ENCODE peak calls at places on chromosomes 16 and 17, in seven cellular contexts. Y is cardiac muscle cell, K is MCF 10A, Z is HFFc6, C is heart right ventricle, V is endothelial cell, X is bronchial epithelial cell. P is an unnamed sample.

GRCh38 chr16:85422374-85423185 is 190.5 kb upstream of the GSE1 start:
- DNase-seq in Y (no peak), K (no peak), Z (no peak), C (no peak), V (peak), X (peak), P (peak)

GRCh38 chr16:78396046-78396445 is 296.6 kb downstream of the WWOX start:
- DNase-seq in Y (no peak), K (peak), Z (no peak), C (no peak), V (no peak), X (peak), P (no peak)

GRCh38 chr16:5979905-5980550 is 882.4 kb upstream of the EEF2KMT start:
- DNase-seq in Y (no peak), K (no peak), Z (no peak), C (no peak), V (no peak), X (no peak), P (no peak)

GRCh38 chr17:30173649-30174048 is 57.0 kb downstream of the NSRP1 start:
- DNase-seq in Y (peak), K (no peak), Z (no peak), C (no peak), V (no peak), X (no peak), P (no peak)

GRCh38 chr17:48791128-48792032 is 25.6 kb downstream of the TTLL6 start:
- DNase-seq in Y (peak), K (peak), Z (peak), C (peak), V (peak), X (peak), P (peak)

GRCh38 chr17:43690624-43691316 is 29.0 kb upstream of the MEOX1 start:
- DNase-seq in Y (no peak), K (no peak), Z (no peak), C (no peak), V (no peak), X (no peak), P (no peak)

GRCh38 chr16:84475643-84476240 is 28.7 kb downstream of the MEAK7 start:
- DNase-seq in Y (no peak), K (no peak), Z (no peak), C (no peak), V (no peak), X (no peak), P (no peak)

GRCh38 chr16:87538594-87538993 is 45.8 kb upstream of the ZCCHC14 start:
- DNase-seq in Y (peak), K (no peak), Z (no peak), C (no peak), V (no peak), X (no peak), P (no peak)

GRCh38 chr17:73589096-73589980 is 54.9 kb downstream of the SDK2 start:
- DNase-seq in Y (no peak), K (no peak), Z (no peak), C (no peak), V (no peak), X (peak), P (no peak)

GRCh38 chr17:2266045-2266864 is 37.3 kb downstream of the SMG6 start:
- DNase-seq in Y (no peak), K (no peak), Z (no peak), C (no peak), V (no peak), X (no peak), P (peak)

GRCh38 chr17:64020068-64020766 is at the start of gene ICAM2:
- DNase-seq in Y (no peak), K (no peak), Z (no peak), C (peak), V (no peak), X (no peak), P (no peak)

GRCh38 chr16:74899786-74900185 is 85.1 kb downstream of the WDR59 start:
- DNase-seq in Y (no peak), K (no peak), Z (no peak), C (no peak), V (no peak), X (no peak), P (no peak)

GRCh38 chr17:1797323-1797722 is 32.4 kb downstream of the SMYD4 start:
- DNase-seq in Y (no peak), K (no peak), Z (no peak), C (peak), V (no peak), X (no peak), P (no peak)

GRCh38 chr17:48593126-48593829 is at the start of gene HOXB5:
- DNase-seq in Y (no peak), K (no peak), Z (no peak), C (no peak), V (no peak), X (no peak), P (no peak)

GRCh38 chr17:12918132-12918531 is 99.7 kb downstream of the ELAC2 start:
- DNase-seq in Y (peak), K (peak), Z (peak), C (no peak), V (no peak), X (peak), P (no peak)

GRCh38 chr16:85998178-85998867 is 99.4 kb downstream of the IRF8 start:
- DNase-seq in Y (no peak), K (no peak), Z (no peak), C (no peak), V (no peak), X (no peak), P (no peak)

GRCh38 chr17:81898029-81898866 is 3.8 kb upstream of the NPB start:
- DNase-seq in Y (peak), K (peak), Z (peak), C (no peak), V (no peak), X (peak), P (no peak)

GRCh38 chr17:48335858-48336500 is 94.0 kb downstream of the SKAP1 start:
- DNase-seq in Y (peak), K (peak), Z (peak), C (no peak), V (no peak), X (peak), P (no peak)

GRCh38 chr17:6546069-6546718 is 10.2 kb downstream of the PITPNM3 start:
- DNase-seq in Y (peak), K (peak), Z (peak), C (no peak), V (no peak), X (no peak), P (no peak)

GRCh38 chr17:35088647-35088910 is 25.1 kb upstream of the RFFL start:
- DNase-seq in Y (no peak), K (no peak), Z (no peak), C (no peak), V (no peak), X (peak), P (no peak)

GRCh38 chr17:7014995-7015586 is 2.7 kb downstream of the RNASEK start:
- DNase-seq in Y (peak), K (no peak), Z (peak), C (no peak), V (no peak), X (peak), P (no peak)

GRCh38 chr16:49496656-49497055 is 123.1 kb downstream of the C16orf78 start:
- DNase-seq in Y (no peak), K (no peak), Z (no peak), C (no peak), V (no peak), X (no peak), P (no peak)

GRCh38 chr17:77266213-77266612 is 125.4 kb downstream of the SEC14L1 start:
- DNase-seq in Y (no peak), K (no peak), Z (no peak), C (no peak), V (no peak), X (no peak), P (no peak)

DNA sequence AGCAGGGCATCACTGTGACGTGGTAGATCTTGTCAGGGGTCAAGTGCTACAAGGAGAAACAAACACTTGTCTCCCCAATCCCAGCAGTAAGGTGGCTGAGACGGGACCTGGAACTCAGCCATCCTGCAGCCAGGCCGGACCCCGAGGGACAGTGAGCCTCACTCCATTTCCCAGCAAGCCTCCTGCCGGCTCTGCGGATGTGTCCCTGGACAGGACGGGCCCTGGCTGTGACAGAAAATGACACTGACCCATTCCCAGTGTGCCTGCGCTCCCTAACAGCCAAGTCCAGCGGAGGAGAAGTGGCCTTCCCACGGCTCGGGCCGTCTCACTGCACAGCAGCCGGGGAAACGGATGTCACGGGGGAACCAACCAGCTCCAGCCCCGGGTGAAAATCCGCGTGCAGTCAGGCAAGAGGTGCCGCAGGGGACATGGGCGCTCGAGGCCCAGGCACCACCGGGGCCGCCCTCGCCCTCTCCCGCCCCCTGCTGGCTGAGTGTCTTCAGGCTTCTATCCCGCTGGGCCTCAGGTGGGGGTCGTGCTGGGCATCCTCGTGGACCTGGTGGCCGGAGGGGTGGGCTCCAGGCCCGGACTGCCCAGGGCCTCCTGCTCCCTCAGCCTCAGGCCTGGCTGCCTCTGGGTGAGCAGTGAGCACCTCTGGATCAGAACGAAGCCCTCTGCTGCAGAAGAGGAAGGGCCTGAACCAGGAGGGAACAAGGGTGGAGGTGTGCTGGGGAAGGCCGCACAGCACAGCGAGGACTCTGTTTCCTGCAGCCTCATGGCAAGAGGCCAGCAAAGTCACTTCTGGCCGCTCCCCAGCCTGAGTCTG is 6.7 kb downstream of the HAGHL start:
- DNase-seq in Y (no peak), K (no peak), Z (no peak), C (peak), V (peak), X (no peak), P (no peak)
- TF ChIP-seq CTCF in Y (peak), K (peak), Z (peak), C (no peak), V (peak), X (peak), P (no peak)

DNA sequence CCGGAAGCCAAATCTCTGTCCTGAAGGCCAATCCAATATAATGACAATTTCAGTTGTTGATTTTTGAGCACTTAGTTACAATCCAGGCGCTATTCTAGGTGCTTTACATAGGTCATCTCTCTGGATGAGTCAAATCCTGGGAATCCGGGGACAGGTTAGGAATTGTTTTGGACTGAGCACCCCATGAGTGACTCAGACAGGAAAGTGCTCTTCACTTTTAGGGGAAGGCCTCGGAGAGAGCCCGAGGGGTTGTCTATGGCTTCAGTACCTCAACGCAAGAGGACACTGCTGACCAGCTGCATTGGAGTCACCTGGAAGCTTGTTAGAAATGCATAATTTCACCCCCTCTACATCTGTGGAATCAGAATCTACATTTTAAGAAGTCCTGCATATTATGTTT is 108.8 kb downstream of the IRX5 start:
- DNase-seq in Y (no peak), K (peak), Z (no peak), C (no peak), V (no peak), X (peak), P (no peak)
- TF ChIP-seq CTCF in Y (no peak), K (no peak), Z (no peak), C (no peak), V (no peak), X (peak), P (no peak)

GRCh38 chr17:61583242-61583641 is 7.8 kb downstream of the NACA2 start:
- DNase-seq in Y (peak), K (peak), Z (peak), C (no peak), V (no peak), X (peak), P (no peak)
- TF ChIP-seq CTCF in Y (peak), K (no peak), Z (peak), C (no peak), V (peak), X (peak), P (no peak)

GRCh38 chr16:63461248-63461841 is 1425.1 kb upstream of the CDH8 start:
- DNase-seq in Y (peak), K (peak), Z (peak), C (no peak), V (peak), X (peak), P (no peak)
- TF ChIP-seq CTCF in Y (peak), K (peak), Z (peak), C (peak), V (peak), X (peak), P (no peak)

DNA sequence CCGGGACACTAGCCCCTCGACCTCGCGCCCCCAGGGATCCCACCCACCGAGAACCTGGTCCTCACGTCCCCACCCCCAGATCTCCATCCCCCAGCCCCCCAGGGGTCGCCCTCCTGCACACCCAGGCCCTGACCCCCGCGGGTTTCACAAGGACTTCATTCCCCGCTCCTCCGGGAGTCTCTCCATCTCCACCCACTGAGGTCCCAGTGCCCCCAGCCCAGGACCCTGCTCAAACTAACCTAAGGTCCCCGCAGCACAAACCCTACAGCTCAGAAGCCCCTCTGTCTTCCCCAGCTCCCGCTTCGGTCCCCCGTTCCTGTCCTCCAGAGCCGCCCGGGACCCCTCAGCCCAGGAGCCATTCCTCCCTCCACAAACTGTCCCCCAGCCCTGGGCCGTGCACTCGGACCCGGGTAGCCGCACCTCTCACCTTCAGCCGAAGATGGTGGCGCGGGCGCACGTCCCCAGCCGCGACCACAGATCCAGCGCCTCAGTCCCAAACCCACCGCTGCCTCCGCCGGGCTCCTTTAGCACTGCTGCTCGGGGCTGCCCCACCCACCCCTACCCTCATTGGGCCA is at the start of gene MYH10:
- DNase-seq in Y (no peak), K (no peak), Z (no peak), C (no peak), V (no peak), X (no peak), P (no peak)
- TF ChIP-seq CTCF in Y (peak), K (no peak), Z (no peak), C (peak), V (no peak), X (no peak), P (no peak)

GRCh38 chr17:17783121-17783824 is 53.5 kb downstream of the SREBF1 start:
- DNase-seq in Y (peak), K (peak), Z (no peak), C (peak), V (peak), X (peak), P (peak)
- TF ChIP-seq CTCF in Y (no peak), K (peak), Z (peak), C (peak), V (peak), X (peak), P (no peak)

DNA sequence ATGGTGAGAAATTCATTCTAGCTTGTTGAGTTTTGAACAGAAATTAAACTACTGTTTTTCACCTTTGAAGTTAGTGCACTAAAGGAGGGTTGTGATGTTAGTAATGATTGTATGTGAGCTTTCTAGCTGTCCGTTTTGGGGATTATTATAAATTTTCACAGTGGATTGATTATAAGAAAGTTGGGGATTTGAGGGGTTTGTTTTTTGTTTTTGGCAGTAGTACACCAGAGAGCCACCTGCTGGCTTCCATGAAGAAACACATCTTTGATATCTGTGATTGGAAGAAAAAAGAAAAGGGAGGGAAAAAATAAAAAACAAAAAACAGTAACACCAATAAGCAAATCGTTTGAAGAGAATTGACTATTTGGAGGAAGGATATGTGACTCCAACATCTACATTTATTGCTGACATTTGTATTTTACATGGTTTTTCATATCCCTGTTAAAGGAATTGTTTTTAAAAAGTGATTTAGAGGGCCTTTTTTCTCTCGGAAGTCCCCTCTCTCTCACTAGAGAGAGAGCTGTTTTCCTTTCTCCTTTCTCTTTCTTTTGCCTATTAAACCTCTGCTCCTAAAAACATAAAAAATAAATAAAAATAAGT is 1469.5 kb upstream of the GOT2 start:
- DNase-seq in Y (peak), K (peak), Z (peak), C (no peak), V (peak), X (no peak), P (no peak)
- TF ChIP-seq CTCF in Y (no peak), K (peak), Z (peak), C (peak), V (peak), X (no peak), P (no peak)